ENCODE peak calls at places on chromosomes 16 and 17, in eight cellular contexts. T, S, B, Y, U, V, R and M are unnamed samples.
A peak's percentile ranks its signal among the peaks of the same experiment; 100 is the strongest.

GRCh38 chr17:12553625-12554024 is 112.1 kb upstream of the MYOCD start:
- DNase-seq in T (no peak), S (no peak), B (no peak), Y (no peak), U (no peak), V (no peak), R (no peak), M (no peak)

GRCh38 chr17:71180801-71181385 is 939.9 kb upstream of the SOX9 start:
- DNase-seq in T (no peak), S (no peak), B (no peak), Y (no peak), U (no peak), V (peak; percentile 3), R (peak; percentile 5), M (no peak)

GRCh38 chr17:42886283-42887176 is 14.1 kb upstream of the G6PC1 start:
- DNase-seq in T (peak; percentile 9), S (no peak), B (no peak), Y (no peak), U (no peak), V (no peak), R (no peak), M (no peak)

GRCh38 chr16:88453217-88453531 is at the start of gene ZFPM1:
- DNase-seq in T (no peak), S (no peak), B (no peak), Y (no peak), U (no peak), V (no peak), R (no peak), M (no peak)

GRCh38 chr16:66287416-66287815 is 79.1 kb upstream of the CDH5 start:
- DNase-seq in T (no peak), S (no peak), B (no peak), Y (no peak), U (no peak), V (no peak), R (no peak), M (no peak)

GRCh38 chr17:81967533-81968395 is 6.8 kb upstream of the NOTUM start:
- DNase-seq in T (peak; percentile 53), S (peak; percentile 93), B (peak; percentile 97), Y (peak; percentile 93), U (peak; percentile 89), V (peak; percentile 90), R (peak; percentile 69), M (peak; percentile 88)

GRCh38 chr17:81961554-81962498 is 839 bp upstream of the NOTUM start:
- DNase-seq in T (no peak), S (no peak), B (no peak), Y (peak; percentile 41), U (no peak), V (no peak), R (no peak), M (no peak)

GRCh38 chr16:66161942-66162341 is 204.5 kb upstream of the CDH5 start:
- DNase-seq in T (no peak), S (no peak), B (no peak), Y (no peak), U (no peak), V (no peak), R (no peak), M (no peak)

GRCh38 chr16:52861614-52862022 is 191.1 kb downstream of the CHD9NB start:
- DNase-seq in T (no peak), S (no peak), B (peak; percentile 53), Y (peak; percentile 71), U (no peak), V (no peak), R (no peak), M (no peak)

GRCh38 chr17:27294689-27295630 is 1.0 kb downstream of the WSB1 start:
- DNase-seq in T (peak; percentile 81), S (no peak), B (peak; percentile 84), Y (peak; percentile 87), U (peak; percentile 57), V (peak; percentile 67), R (peak; percentile 34), M (no peak)

GRCh38 chr17:42563543-42563942 is 1.6 kb downstream of the COASY start:
- DNase-seq in T (no peak), S (no peak), B (no peak), Y (no peak), U (no peak), V (peak; percentile 81), R (peak; percentile 72), M (no peak)

GRCh38 chr16:27286446-27286845 is 17.9 kb upstream of the NSMCE1 start:
- DNase-seq in T (no peak), S (no peak), B (no peak), Y (no peak), U (no peak), V (no peak), R (peak; percentile 58), M (no peak)

GRCh38 chr17:51147641-51148040 is 5.7 kb upstream of the NME1 start:
- DNase-seq in T (no peak), S (peak; percentile 11), B (no peak), Y (no peak), U (no peak), V (no peak), R (no peak), M (no peak)

GRCh38 chr17:75323043-75323591 is 33.9 kb upstream of the SLC25A19 start:
- DNase-seq in T (peak; percentile 97), S (peak; percentile 83), B (peak; percentile 93), Y (peak; percentile 97), U (peak; percentile 88), V (peak; percentile 88), R (peak; percentile 77), M (peak; percentile 86)
- H3K4me1 ChIP-seq in T (no peaks in the 10 kb centered on the region), S (peaks cover 30% of the 10 kb centered on the region), B (peaks cover 3% of the 10 kb centered on the region), Y (peaks cover 26% of the 10 kb centered on the region), U (peaks cover 13% of the 10 kb centered on the region), V (no peaks in the 10 kb centered on the region), R (no peaks in the 10 kb centered on the region), M (peaks cover 7% of the 10 kb centered on the region)

DNA sequence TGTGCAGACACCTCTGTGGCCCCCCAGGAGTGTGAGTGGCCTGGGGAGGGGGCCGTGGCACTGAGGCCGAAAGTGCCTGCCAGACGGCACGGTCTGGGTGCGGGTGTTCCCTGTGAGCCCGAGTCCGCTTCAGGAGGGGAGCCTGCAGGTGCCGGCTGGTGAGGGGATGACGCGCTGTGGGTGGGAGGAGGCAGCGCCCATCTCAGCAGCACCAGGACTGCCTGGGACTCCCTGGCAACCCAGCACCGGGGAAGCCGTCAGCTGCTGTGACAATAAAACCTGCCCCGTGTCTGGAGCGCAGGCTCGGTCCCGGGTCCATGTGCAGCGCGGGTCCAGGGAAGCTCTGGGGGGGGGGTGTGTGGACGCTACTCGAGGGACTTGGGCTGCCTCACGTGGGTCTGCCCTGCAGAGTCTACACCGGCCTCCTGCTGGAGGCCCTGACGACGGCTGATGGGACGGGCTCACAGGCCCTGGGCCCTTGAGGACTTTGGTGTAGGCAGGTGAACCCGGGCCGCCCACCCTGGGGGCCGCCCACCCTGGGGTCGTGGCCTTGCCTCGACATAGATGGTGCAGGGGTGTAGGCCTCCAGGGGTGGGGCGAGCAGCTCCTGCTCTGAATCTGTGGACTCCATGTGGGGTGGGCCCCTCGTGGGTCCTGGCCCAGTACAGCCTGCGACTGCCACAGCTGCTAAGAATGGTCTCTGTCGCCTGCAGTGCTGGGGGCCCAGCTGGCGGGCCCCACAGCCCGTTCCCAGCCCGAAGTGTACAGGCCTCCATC is 5.9 kb upstream of the RAB40C start:
- DNase-seq in T (no peak), S (no peak), B (no peak), Y (peak; percentile 42), U (no peak), V (no peak), R (no peak), M (peak; percentile 33)
- H3K4me1 ChIP-seq in T (no peaks in the 10 kb centered on the region), S (peaks cover 17% of the 10 kb centered on the region), B (no peaks in the 10 kb centered on the region), Y (peaks cover 5% of the 10 kb centered on the region), U (peaks cover 13% of the 10 kb centered on the region), V (peaks cover 6% of the 10 kb centered on the region), R (peaks cover 6% of the 10 kb centered on the region), M (peaks cover 28% of the 10 kb centered on the region)

GRCh38 chr16:85315871-85316270 is 203.6 kb upstream of the CIBAR2 start:
- DNase-seq in T (no peak), S (no peak), B (no peak), Y (no peak), U (no peak), V (no peak), R (no peak), M (no peak)

GRCh38 chr16:85317704-85318103 is 205.4 kb upstream of the CIBAR2 start:
- DNase-seq in T (no peak), S (no peak), B (no peak), Y (no peak), U (no peak), V (no peak), R (no peak), M (no peak)

GRCh38 chr16:85314633-85315032 is 202.4 kb upstream of the CIBAR2 start:
- DNase-seq in T (no peak), S (no peak), B (no peak), Y (no peak), U (no peak), V (no peak), R (no peak), M (no peak)

GRCh38 chr16:85316944-85317343 is 204.7 kb upstream of the CIBAR2 start:
- DNase-seq in T (no peak), S (no peak), B (no peak), Y (no peak), U (no peak), V (no peak), R (no peak), M (no peak)

GRCh38 chr16:85316321-85316919 is 204.1 kb upstream of the CIBAR2 start:
- DNase-seq in T (no peak), S (peak; percentile 81), B (peak; percentile 86), Y (peak; percentile 85), U (no peak), V (peak; percentile 62), R (peak; percentile 66), M (peak; percentile 60)
- H3K4me1 ChIP-seq in T (no peaks in the 10 kb centered on the region), S (peaks cover 8% of the 10 kb centered on the region), B (peaks cover 7% of the 10 kb centered on the region), Y (peaks cover 14% of the 10 kb centered on the region), U (peaks cover 10% of the 10 kb centered on the region), V (peaks cover 27% of the 10 kb centered on the region), R (no peaks in the 10 kb centered on the region), M (peaks cover 32% of the 10 kb centered on the region)

DNA sequence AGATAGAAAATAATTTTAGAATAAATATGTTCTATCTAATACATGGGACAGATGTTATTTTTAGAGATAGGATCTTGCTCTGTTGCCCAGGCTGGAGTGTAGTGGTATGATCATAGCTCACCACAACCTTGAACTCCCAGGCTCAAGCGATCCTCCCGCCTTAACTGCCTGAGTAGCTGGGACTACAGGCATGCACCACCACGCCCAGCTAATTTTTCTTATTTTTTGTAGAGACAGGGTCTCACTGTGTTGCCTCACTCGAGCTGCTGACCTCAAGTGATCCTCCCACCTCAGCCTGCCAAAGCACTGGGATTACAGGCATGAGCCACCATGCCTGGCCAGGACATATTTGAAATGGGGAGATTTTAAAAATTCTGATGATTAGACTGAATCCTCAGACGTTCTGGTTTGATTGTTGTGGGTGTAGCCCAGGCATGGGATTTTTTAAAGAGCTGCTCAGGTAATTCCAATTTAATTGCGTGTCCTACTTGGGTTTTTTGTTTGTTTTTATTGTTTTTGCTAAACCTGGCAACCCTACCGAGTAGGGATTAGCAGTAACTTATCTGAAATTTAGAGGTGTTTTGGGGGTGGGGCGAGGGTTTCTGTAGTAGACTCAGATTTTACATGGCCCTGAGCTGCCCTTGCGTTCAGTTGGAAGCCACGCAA is 142.9 kb downstream of the RAB11FIP4 start:
- DNase-seq in T (no peak), S (no peak), B (peak; percentile 66), Y (no peak), U (no peak), V (no peak), R (no peak), M (no peak)
- H3K4me1 ChIP-seq in T (no peaks in the 10 kb centered on the region), S (no peaks in the 10 kb centered on the region), B (no peaks in the 10 kb centered on the region), Y (no peaks in the 10 kb centered on the region), U (peaks cover 11% of the 10 kb centered on the region), V (peaks cover 15% of the 10 kb centered on the region), R (no peaks in the 10 kb centered on the region), M (peaks cover 2% of the 10 kb centered on the region)